ENCODE peak calls at places on chromosomes 1 and 21, in four cellular contexts. One of them, this sample, is unnamed. For H3K36me3 and H3K27me3, the result is how much of the 10 kb centered on the place peaks cover.

GRCh38 chr1:177274687-177275211 is 104.0 kb downstream of the BRINP2 start:
- DNase-seq in kidney epithelial cell: no peak
- DNase-seq in tibial nerve: peak
- DNase-seq in Panc1: no peak
- DNase-seq in this sample: peak

GRCh38 chr1:89780721-89781120 is 40.1 kb upstream of the LRRC8D start:
- DNase-seq in kidney epithelial cell: peak
- DNase-seq in tibial nerve: no peak
- DNase-seq in Panc1: peak
- DNase-seq in this sample: peak

GRCh38 chr1:203711251-203712007 is 53.6 kb upstream of the LAX1 start:
- DNase-seq in kidney epithelial cell: no peak
- DNase-seq in tibial nerve: no peak
- DNase-seq in Panc1: no peak
- DNase-seq in this sample: no peak

GRCh38 chr1:175015243-175015642 is 8.0 kb downstream of the MRPS14 start:
- DNase-seq in kidney epithelial cell: no peak
- DNase-seq in tibial nerve: no peak
- DNase-seq in Panc1: no peak
- DNase-seq in this sample: no peak

GRCh38 chr1:59315529-59316433 is 18.9 kb downstream of the FGGY start:
- DNase-seq in kidney epithelial cell: no peak
- DNase-seq in tibial nerve: no peak
- DNase-seq in Panc1: no peak
- DNase-seq in this sample: no peak

GRCh38 chr1:94142022-94142421 is 21.1 kb upstream of the ABCA4 start:
- DNase-seq in kidney epithelial cell: no peak
- DNase-seq in tibial nerve: no peak
- DNase-seq in Panc1: no peak
- DNase-seq in this sample: peak

GRCh38 chr1:8702121-8702520 is 115.3 kb downstream of the RERE start:
- DNase-seq in kidney epithelial cell: no peak
- DNase-seq in tibial nerve: no peak
- DNase-seq in Panc1: no peak
- DNase-seq in this sample: no peak

GRCh38 chr1:204405988-204406387 is 5.6 kb downstream of the PPP1R15B start:
- DNase-seq in kidney epithelial cell: no peak
- DNase-seq in tibial nerve: no peak
- DNase-seq in Panc1: no peak
- DNase-seq in this sample: no peak

GRCh38 chr21:26587621-26588260 is 14.7 kb upstream of the CYYR1 start:
- DNase-seq in kidney epithelial cell: no peak
- DNase-seq in tibial nerve: no peak
- DNase-seq in Panc1: peak
- DNase-seq in this sample: no peak

GRCh38 chr1:26281091-26281958 is 1.4 kb downstream of the SH3BGRL3 start:
- DNase-seq in kidney epithelial cell: no peak
- DNase-seq in tibial nerve: no peak
- DNase-seq in Panc1: no peak
- DNase-seq in this sample: no peak

GRCh38 chr1:24277420-24278169 is 41.6 kb upstream of the GRHL3 start:
- DNase-seq in kidney epithelial cell: no peak
- DNase-seq in tibial nerve: no peak
- DNase-seq in Panc1: no peak
- DNase-seq in this sample: no peak

GRCh38 chr1:56577859-56578663 is 1.3 kb downstream of the PLPP3 start:
- DNase-seq in kidney epithelial cell: no peak
- DNase-seq in tibial nerve: peak
- DNase-seq in Panc1: no peak
- DNase-seq in this sample: no peak

GRCh38 chr21:19853061-19853460 is 1145.1 kb upstream of the NCAM2 start:
- DNase-seq in kidney epithelial cell: no peak
- DNase-seq in tibial nerve: no peak
- DNase-seq in Panc1: no peak
- DNase-seq in this sample: no peak

GRCh38 chr1:153881764-153882163 is 41.0 kb downstream of the GATAD2B start:
- DNase-seq in kidney epithelial cell: no peak
- DNase-seq in tibial nerve: no peak
- DNase-seq in Panc1: no peak
- DNase-seq in this sample: no peak

GRCh38 chr21:42836767-42837301 is 42.5 kb downstream of the WDR4 start:
- DNase-seq in kidney epithelial cell: no peak
- DNase-seq in tibial nerve: no peak
- DNase-seq in Panc1: no peak
- DNase-seq in this sample: no peak

GRCh38 chr1:228835456-228835855 is 100.2 kb downstream of the RHOU start:
- DNase-seq in kidney epithelial cell: no peak
- DNase-seq in tibial nerve: no peak
- DNase-seq in Panc1: no peak
- DNase-seq in this sample: no peak

GRCh38 chr1:165069829-165070228 is 286.7 kb downstream of the LMX1A start:
- DNase-seq in kidney epithelial cell: no peak
- DNase-seq in tibial nerve: no peak
- DNase-seq in Panc1: no peak
- DNase-seq in this sample: no peak

GRCh38 chr1:56910441-56910985 is 55.3 kb downstream of the C8B start:
- DNase-seq in kidney epithelial cell: no peak
- DNase-seq in tibial nerve: no peak
- DNase-seq in Panc1: no peak
- DNase-seq in this sample: no peak

GRCh38 chr1:160550572-160551034 is 27.5 kb upstream of the SLAMF6 start:
- DNase-seq in kidney epithelial cell: no peak
- DNase-seq in tibial nerve: no peak
- DNase-seq in Panc1: no peak
- DNase-seq in this sample: no peak

GRCh38 chr1:110255388-110255787 is 45.3 kb downstream of the KCNC4 start:
- DNase-seq in kidney epithelial cell: no peak
- DNase-seq in tibial nerve: no peak
- DNase-seq in Panc1: no peak
- DNase-seq in this sample: no peak

GRCh38 chr1:225653463-225654276 is 747 bp upstream of the ENAH start:
- DNase-seq in kidney epithelial cell: no peak
- DNase-seq in tibial nerve: peak
- DNase-seq in Panc1: no peak
- DNase-seq in this sample: no peak

GRCh38 chr1:5973771-5974170 is 18.5 kb downstream of the NPHP4 start:
- DNase-seq in kidney epithelial cell: no peak
- DNase-seq in tibial nerve: no peak
- DNase-seq in Panc1: no peak
- DNase-seq in this sample: no peak
- H3K36me3 ChIP-seq in kidney epithelial cell: under half
- H3K36me3 ChIP-seq in tibial nerve: half or more
- H3K36me3 ChIP-seq in Panc1: under half
- H3K36me3 ChIP-seq in this sample: under half

GRCh38 chr1:187241971-187242370 is 413.2 kb downstream of the PLA2G4A start:
- DNase-seq in kidney epithelial cell: no peak
- DNase-seq in tibial nerve: no peak
- DNase-seq in Panc1: no peak
- DNase-seq in this sample: no peak
- H3K27me3 ChIP-seq in kidney epithelial cell: under half
- H3K27me3 ChIP-seq in tibial nerve: under half
- H3K27me3 ChIP-seq in Panc1: under half
- H3K27me3 ChIP-seq in this sample: under half

GRCh38 chr1:29713857-29714256 is 477.5 kb downstream of the PTPRU start:
- DNase-seq in kidney epithelial cell: no peak
- DNase-seq in tibial nerve: no peak
- DNase-seq in Panc1: no peak
- DNase-seq in this sample: no peak
- TF ChIP-seq CTCF in kidney epithelial cell: peak
- TF ChIP-seq CTCF in tibial nerve: no peak
- TF ChIP-seq CTCF in Panc1: peak
- TF ChIP-seq CTCF in this sample: peak

GRCh38 chr1:31266547-31266946 is 26.9 kb upstream of the NKAIN1 start:
- DNase-seq in kidney epithelial cell: no peak
- DNase-seq in tibial nerve: no peak
- DNase-seq in Panc1: no peak
- DNase-seq in this sample: no peak
- H3K36me3 ChIP-seq in kidney epithelial cell: under half
- H3K36me3 ChIP-seq in tibial nerve: half or more
- H3K36me3 ChIP-seq in Panc1: under half
- H3K36me3 ChIP-seq in this sample: under half

GRCh38 chr1:37630426-37631038 is 4.2 kb downstream of the RSPO1 start:
- DNase-seq in kidney epithelial cell: no peak
- DNase-seq in tibial nerve: no peak
- DNase-seq in Panc1: no peak
- DNase-seq in this sample: no peak

GRCh38 chr1:37629726-37630425 is 4.8 kb downstream of the RSPO1 start:
- DNase-seq in kidney epithelial cell: no peak
- DNase-seq in tibial nerve: no peak
- DNase-seq in Panc1: no peak
- DNase-seq in this sample: no peak

GRCh38 chr1:37629008-37629407 is 5.7 kb downstream of the RSPO1 start:
- DNase-seq in kidney epithelial cell: no peak
- DNase-seq in tibial nerve: no peak
- DNase-seq in Panc1: no peak
- DNase-seq in this sample: no peak

GRCh38 chr1:37631039-37631428 is 3.7 kb downstream of the RSPO1 start:
- DNase-seq in kidney epithelial cell: no peak
- DNase-seq in tibial nerve: no peak
- DNase-seq in Panc1: no peak
- DNase-seq in this sample: no peak

GRCh38 chr1:37628026-37628556 is 6.6 kb downstream of the RSPO1 start:
- DNase-seq in kidney epithelial cell: no peak
- DNase-seq in tibial nerve: no peak
- DNase-seq in Panc1: no peak
- DNase-seq in this sample: no peak
- H3K27me3 ChIP-seq in kidney epithelial cell: under half
- H3K27me3 ChIP-seq in tibial nerve: half or more
- H3K27me3 ChIP-seq in Panc1: under half
- H3K27me3 ChIP-seq in this sample: under half

GRCh38 chr1:53255031-53255430 is 16.7 kb upstream of the MAGOH start:
- DNase-seq in kidney epithelial cell: no peak
- DNase-seq in tibial nerve: no peak
- DNase-seq in Panc1: no peak
- DNase-seq in this sample: no peak
- TF ChIP-seq CTCF in kidney epithelial cell: no peak
- TF ChIP-seq CTCF in tibial nerve: no peak
- TF ChIP-seq CTCF in Panc1: no peak
- TF ChIP-seq CTCF in this sample: peak

GRCh38 chr1:53259932-53260331 is 21.6 kb upstream of the MAGOH start:
- DNase-seq in kidney epithelial cell: no peak
- DNase-seq in tibial nerve: no peak
- DNase-seq in Panc1: no peak
- DNase-seq in this sample: no peak
- H3K36me3 ChIP-seq in kidney epithelial cell: under half
- H3K36me3 ChIP-seq in tibial nerve: under half
- H3K36me3 ChIP-seq in Panc1: under half
- H3K36me3 ChIP-seq in this sample: under half

GRCh38 chr1:181104790-181105133 is 16.3 kb downstream of the IER5 start:
- DNase-seq in kidney epithelial cell: no peak
- DNase-seq in tibial nerve: no peak
- DNase-seq in Panc1: no peak
- DNase-seq in this sample: no peak
- H3K27me3 ChIP-seq in kidney epithelial cell: under half
- H3K27me3 ChIP-seq in tibial nerve: under half
- H3K27me3 ChIP-seq in Panc1: under half
- H3K27me3 ChIP-seq in this sample: under half

GRCh38 chr1:184379111-184379752 is 7.6 kb upstream of the C1orf21 start:
- DNase-seq in kidney epithelial cell: no peak
- DNase-seq in tibial nerve: no peak
- DNase-seq in Panc1: no peak
- DNase-seq in this sample: no peak
- TF ChIP-seq CTCF in kidney epithelial cell: peak
- TF ChIP-seq CTCF in tibial nerve: no peak
- TF ChIP-seq CTCF in Panc1: peak
- TF ChIP-seq CTCF in this sample: peak

This sample was measured in BJ.